ENCODE peak calls at places on chromosomes 5 and 9, in eight cellular contexts. C is tibial nerve; A is effector memory CD4-positive, alpha-beta T cell; R is H9; D is breast epithelium; O is stimulated activated CD8-positive, alpha-beta memory T cell treated with anti-CD3 and anti-CD28 coated beads, Interleukin-2, amount 100 ng/mL, for 48 hours; I is body of pancreas; F is cerebellum. L is an unnamed sample.
A peak's percentile ranks its signal among the peaks of the same experiment; 100 is the strongest.

GRCh38 chr9:34254141-34254913 is 74.7 kb downstream of the KIF24 start:
- DNase-seq in D (no peak), F (no peak), R (no peak), O (no peak), A (no peak), C (no peak), I (no peak), L (no peak)

GRCh38 chr9:104258289-104259045 is 164.4 kb downstream of the SMC2 start:
- DNase-seq in A (no peak), C (no peak), I (no peak), R (peak; percentile 38), O (no peak), D (no peak), F (no peak), L (no peak)

GRCh38 chr5:136080113-136080482 is 51.3 kb downstream of the TGFBI start:
- DNase-seq in I (no peak), F (no peak), R (peak; percentile 23), C (no peak), O (no peak), A (no peak), D (no peak), L (no peak)

GRCh38 chr5:123449424-123449823 is 26.2 kb upstream of the CEP120 start:
- DNase-seq in C (no peak), R (no peak), I (no peak), A (no peak), F (no peak), O (no peak), D (no peak), L (no peak)

GRCh38 chr5:176784218-176785165 is 25.9 kb upstream of the UNC5A start:
- DNase-seq in D (peak; percentile 30), I (no peak), A (no peak), O (no peak), F (no peak), C (no peak), R (peak; percentile 64), L (no peak)

GRCh38 chr5:21701317-21701716 is 1151.8 kb downstream of the CDH12 start:
- DNase-seq in A (no peak), I (no peak), F (no peak), D (no peak), R (no peak), C (no peak), O (no peak), L (no peak)

GRCh38 chr5:82396396-82396795 is 118.2 kb upstream of the RPS23 start:
- DNase-seq in A (no peak), R (no peak), D (no peak), I (no peak), C (no peak), O (no peak), F (no peak), L (no peak)

GRCh38 chr5:39256472-39256871 is 37.1 kb upstream of the FYB1 start:
- DNase-seq in A (no peak), C (no peak), O (no peak), F (no peak), R (no peak), I (no peak), D (no peak), L (no peak)

GRCh38 chr9:114894206-114894605 is 36.2 kb downstream of the TNFSF8 start:
- DNase-seq in O (no peak), A (no peak), I (no peak), D (no peak), F (no peak), R (no peak), C (no peak), L (no peak)

GRCh38 chr5:175590471-175590881 is 67.4 kb upstream of the HRH2 start:
- DNase-seq in O (no peak), A (no peak), F (no peak), I (peak; percentile 20), C (no peak), R (no peak), D (no peak), L (no peak)

GRCh38 chr5:131206772-131207171 is 36.0 kb downstream of the LYRM7 start:
- DNase-seq in O (no peak), I (no peak), F (no peak), D (no peak), R (no peak), A (no peak), C (no peak), L (no peak)

GRCh38 chr5:68424799-68425537 is 209.4 kb downstream of the PIK3R1 start:
- DNase-seq in A (no peak), D (no peak), O (no peak), R (no peak), C (no peak), I (no peak), F (no peak), L (no peak)

GRCh38 chr5:149581192-149581861 is at the start of gene ARHGEF37:
- DNase-seq in I (peak; percentile 88), A (no peak), O (peak; percentile 12), C (peak; percentile 81), D (peak; percentile 94), R (peak; percentile 55), F (peak; percentile 84), L (no peak)

GRCh38 chr9:87959916-87960581 is 14.3 kb downstream of the CDK20 start:
- DNase-seq in C (no peak), R (no peak), I (peak; percentile 64), A (no peak), F (no peak), O (no peak), D (no peak), L (no peak)

GRCh38 chr9:95857122-95857521 is 18.4 kb upstream of the ERCC6L2 start:
- DNase-seq in D (no peak), R (no peak), I (peak; percentile 17), O (no peak), C (no peak), F (no peak), A (no peak), L (no peak)

GRCh38 chr5:172800088-172800551 is 29.1 kb upstream of the DUSP1 start:
- DNase-seq in I (peak; percentile 78), F (no peak), O (no peak), R (no peak), C (peak; percentile 38), A (no peak), D (no peak), L (no peak)

GRCh38 chr5:111232311-111233049 is 8.3 kb downstream of the CAMK4 start:
- DNase-seq in R (no peak), O (no peak), F (peak; percentile 57), C (no peak), D (no peak), A (peak; percentile 6), I (no peak), L (no peak)

GRCh38 chr9:69527454-69527853 is 144.7 kb downstream of the APBA1 start:
- DNase-seq in C (no peak), A (no peak), I (no peak), F (no peak), O (no peak), R (no peak), D (no peak), L (no peak)

GRCh38 chr9:96574931-96575351 is 44.7 kb downstream of the CDC14B start:
- DNase-seq in A (no peak), I (no peak), F (no peak), C (no peak), R (no peak), D (no peak), O (no peak), L (no peak)

GRCh38 chr5:9297171-9297570 is 248.7 kb downstream of the SEMA5A start:
- DNase-seq in C (no peak), I (no peak), R (no peak), O (no peak), A (no peak), D (no peak), F (no peak), L (no peak)

GRCh38 chr5:170312666-170313065 is 15.1 kb upstream of the LCP2 start:
- DNase-seq in O (no peak), C (no peak), D (no peak), I (peak; percentile 65), R (no peak), A (peak; percentile 64), F (no peak), L (no peak)

GRCh38 chr9:116157436-116158138 is 4.0 kb downstream of the PAPPA start:
- DNase-seq in R (no peak), D (no peak), O (no peak), C (no peak), I (no peak), A (no peak), F (no peak), L (no peak)

GRCh38 chr9:79390077-79390673 is 181.6 kb upstream of the TLE4 start:
- DNase-seq in A (no peak), R (no peak), C (no peak), O (no peak), F (no peak), D (no peak), I (no peak), L (no peak)

GRCh38 chr9:99112750-99113417 is 8.0 kb downstream of the TGFBR1 start:
- DNase-seq in F (no peak), C (no peak), O (no peak), D (no peak), R (no peak), A (peak; percentile 28), I (no peak), L (no peak)

L was measured in GM12892.